ENCODE peak calls at places on chromosomes 5 and 9, in nine cellular contexts. N, L, C, J, P, U, A, G and O are unnamed samples.

GRCh38 chr9:97984188-97985057 is 1.3 kb downstream of the ANP32B start:
- DNase-seq in N (peak), L (peak), C (peak), J (peak), P (peak), U (peak), A (peak), G (peak), O (peak)

GRCh38 chr9:123475407-123475806 is 119.4 kb downstream of the CRB2 start:
- DNase-seq in N (peak), L (no peak), C (no peak), J (no peak), P (no peak), U (no peak), A (no peak), G (no peak), O (no peak)

GRCh38 chr9:126347911-126348760 is 21.5 kb downstream of the MVB12B start:
- DNase-seq in N (peak), L (no peak), C (no peak), J (no peak), P (no peak), U (no peak), A (no peak), G (no peak), O (no peak)

GRCh38 chr5:180127682-180128670 is 56.4 kb upstream of the RNF130 start:
- DNase-seq in N (peak), L (no peak), C (no peak), J (no peak), P (no peak), U (no peak), A (no peak), G (no peak), O (no peak)

GRCh38 chr9:126672634-126673284 is 59.0 kb downstream of the LMX1B start:
- DNase-seq in N (no peak), L (no peak), C (no peak), J (no peak), P (no peak), U (no peak), A (no peak), G (no peak), O (no peak)

GRCh38 chr9:87799503-87799902 is 73.6 kb downstream of the CTSL start:
- DNase-seq in N (no peak), L (no peak), C (no peak), J (no peak), P (no peak), U (no peak), A (no peak), G (no peak), O (no peak)

GRCh38 chr9:242461-243080 is 27.9 kb downstream of the DOCK8 start:
- DNase-seq in N (no peak), L (no peak), C (no peak), J (peak), P (no peak), U (no peak), A (no peak), G (no peak), O (no peak)

GRCh38 chr5:43010956-43011355 is 29.2 kb downstream of the ANXA2R start:
- DNase-seq in N (no peak), L (no peak), C (no peak), J (no peak), P (no peak), U (peak), A (no peak), G (no peak), O (no peak)

GRCh38 chr5:14063117-14063516 is 80.0 kb upstream of the TRIO start:
- DNase-seq in N (no peak), L (no peak), C (no peak), J (no peak), P (no peak), U (no peak), A (no peak), G (no peak), O (no peak)

GRCh38 chr9:37911271-37911681 is 7.3 kb upstream of the SLC25A51 start:
- DNase-seq in N (no peak), L (no peak), C (no peak), J (no peak), P (no peak), U (no peak), A (no peak), G (no peak), O (no peak)

GRCh38 chr9:104826109-104826775 is 62.3 kb downstream of the NIPSNAP3B start:
- DNase-seq in N (no peak), L (no peak), C (no peak), J (no peak), P (no peak), U (no peak), A (no peak), G (no peak), O (no peak)

GRCh38 chr5:58958701-58959100 is 375.8 kb downstream of the RAB3C start:
- DNase-seq in N (no peak), L (no peak), C (no peak), J (no peak), P (no peak), U (no peak), A (no peak), G (no peak), O (no peak)

GRCh38 chr5:98775962-98776687 is 2.7 kb downstream of the RGMB start:
- DNase-seq in N (no peak), L (no peak), C (no peak), J (no peak), P (no peak), U (no peak), A (no peak), G (no peak), O (no peak)

GRCh38 chr9:126609711-126610388 is 3.9 kb upstream of the LMX1B start:
- DNase-seq in N (peak), L (no peak), C (no peak), J (no peak), P (no peak), U (no peak), A (no peak), G (no peak), O (no peak)

GRCh38 chr5:55278778-55279177 is 28.7 kb downstream of the DHX29 start:
- DNase-seq in N (no peak), L (no peak), C (no peak), J (no peak), P (no peak), U (no peak), A (no peak), G (no peak), O (peak)

GRCh38 chr5:37837101-37838032 is 2.5 kb downstream of the GDNF start:
- DNase-seq in N (peak), L (peak), C (peak), J (peak), P (no peak), U (peak), A (peak), G (no peak), O (peak)

GRCh38 chr5:175698401-175699115 is 40.7 kb downstream of the HRH2 start:
- DNase-seq in N (peak), L (no peak), C (no peak), J (no peak), P (no peak), U (no peak), A (no peak), G (no peak), O (no peak)

GRCh38 chr9:91117959-91118651 is 243.6 kb downstream of the AUH start:
- DNase-seq in N (peak), L (peak), C (peak), J (no peak), P (no peak), U (peak), A (no peak), G (no peak), O (no peak)

GRCh38 chr9:25964239-25964638 is 286.0 kb upstream of the TUSC1 start:
- DNase-seq in N (no peak), L (peak), C (no peak), J (peak), P (no peak), U (peak), A (peak), G (no peak), O (peak)

GRCh38 chr5:141507387-141508091 is 18.7 kb downstream of the PCDHGC5 start:
- DNase-seq in N (no peak), L (no peak), C (no peak), J (no peak), P (no peak), U (peak), A (no peak), G (no peak), O (no peak)

GRCh38 chr5:1815881-1816292 is 14.7 kb downstream of the NDUFS6 start:
- DNase-seq in N (peak), L (no peak), C (no peak), J (no peak), P (no peak), U (no peak), A (no peak), G (no peak), O (no peak)

GRCh38 chr5:64861281-64861680 is 92.6 kb downstream of the CWC27 start:
- DNase-seq in N (no peak), L (no peak), C (no peak), J (no peak), P (no peak), U (no peak), A (no peak), G (no peak), O (no peak)

GRCh38 chr9:97873877-97874276 is 20.9 kb downstream of the FOXE1 start:
- DNase-seq in N (no peak), L (no peak), C (peak), J (no peak), P (no peak), U (no peak), A (peak), G (no peak), O (no peak)

GRCh38 chr9:98047002-98047401 is 9.5 kb upstream of the NANS start:
- DNase-seq in N (no peak), L (no peak), C (no peak), J (no peak), P (no peak), U (no peak), A (no peak), G (no peak), O (no peak)

GRCh38 chr9:9054354-9054992 is 1254.9 kb upstream of the DMAC1 start:
- DNase-seq in N (no peak), L (no peak), C (no peak), J (no peak), P (no peak), U (no peak), A (no peak), G (no peak), O (no peak)

GRCh38 chr9:117013596-117013995 is 326.5 kb downstream of the TRIM32 start:
- DNase-seq in N (no peak), L (no peak), C (no peak), J (no peak), P (no peak), U (no peak), A (no peak), G (no peak), O (no peak)

GRCh38 chr5:1767524-1768282 is 31.9 kb downstream of the MRPL36 start:
- DNase-seq in N (no peak), L (no peak), C (no peak), J (no peak), P (no peak), U (no peak), A (no peak), G (no peak), O (no peak)